ENCODE peak calls at places on chromosome 17, in ten cellular contexts. I is stimulated activated CD8-positive, alpha-beta memory T cell treated with anti-CD3 and anti-CD28 coated beads, Interleukin-7, amount 100 ng/mL, for 24 hours; F is stimulated activated CD4-positive, alpha-beta T cell treated with anti-CD3 and anti-CD28 coated beads, TNF-alpha, amount 100 ng/mL, for 24 hours; D is tibial artery; T is occipital lobe; A is GM23338; R is HS-27A; C is stimulated activated naive CD8-positive, alpha-beta T cell treated with anti-CD3 and anti-CD28 coated beads, Interleukin-15, Interleukin-2, amounts not matched to agents 100 U/mL and 50 U/mL, for 24 hours; B is cardiac fibroblast; S is left cardiac atrium. G is an unnamed sample.
A peak's percentile ranks its signal among the peaks of the same experiment; 100 is the strongest.

GRCh38 chr17:66275651-66276050 is 26.8 kb upstream of the PRKCA start:
- DNase-seq in I (peak; percentile 3), F (no peak), D (peak; percentile 48), T (no peak), A (no peak), R (peak; percentile 85), C (peak; percentile 35), B (peak; percentile 98), S (no peak), G (no peak)

GRCh38 chr17:65394811-65395472 is 166.5 kb downstream of the AXIN2 start:
- DNase-seq in I (no peak), F (no peak), D (no peak), T (no peak), A (peak; percentile 7), R (no peak), C (no peak), B (no peak), S (no peak), G (no peak)

GRCh38 chr17:4708436-4708835 is 2.0 kb upstream of the ARRB2 start:
- DNase-seq in I (no peak), F (no peak), D (no peak), T (peak; percentile 20), A (peak; percentile 80), R (no peak), C (peak; percentile 65), B (peak; percentile 25), S (peak; percentile 22), G (no peak)

GRCh38 chr17:58702708-58703107 is 10.3 kb downstream of the RAD51C start:
- DNase-seq in I (no peak), F (no peak), D (no peak), T (no peak), A (no peak), R (no peak), C (no peak), B (no peak), S (no peak), G (no peak)

GRCh38 chr17:50931003-50931878 is 65.1 kb upstream of the TOB1 start:
- DNase-seq in I (no peak), F (no peak), D (peak; percentile 89), T (peak; percentile 83), A (peak; percentile 90), R (no peak), C (peak; percentile 56), B (peak; percentile 83), S (peak; percentile 91), G (peak; percentile 96)

GRCh38 chr17:44827863-44828262 is 2.2 kb downstream of the GJC1 start:
- DNase-seq in I (no peak), F (no peak), D (no peak), T (no peak), A (no peak), R (no peak), C (no peak), B (peak; percentile 31), S (no peak), G (no peak)

GRCh38 chr17:33099252-33099651 is 107.6 kb downstream of the SPACA3 start:
- DNase-seq in I (no peak), F (no peak), D (no peak), T (no peak), A (no peak), R (no peak), C (no peak), B (no peak), S (no peak), G (no peak)

GRCh38 chr17:39781028-39781800 is 43.5 kb downstream of the GRB7 start:
- DNase-seq in I (no peak), F (no peak), D (no peak), T (no peak), A (no peak), R (no peak), C (no peak), B (no peak), S (no peak), G (no peak)

GRCh38 chr17:73065376-73065775 is 27.1 kb downstream of the SLC39A11 start:
- DNase-seq in I (no peak), F (no peak), D (no peak), T (no peak), A (no peak), R (no peak), C (no peak), B (no peak), S (no peak), G (no peak)

GRCh38 chr17:80890551-80890930 is 101.1 kb upstream of the CHMP6 start:
- DNase-seq in I (no peak), F (no peak), D (no peak), T (no peak), A (no peak), R (no peak), C (peak; percentile 32), B (no peak), S (peak; percentile 17), G (no peak)

GRCh38 chr17:45693792-45694191 is 90.3 kb upstream of the CRHR1 start:
- DNase-seq in I (no peak), F (no peak), D (no peak), T (no peak), A (no peak), R (no peak), C (no peak), B (no peak), S (no peak), G (no peak)

GRCh38 chr17:72191356-72191755 is 70.5 kb downstream of the SOX9 start:
- DNase-seq in I (no peak), F (no peak), D (no peak), T (no peak), A (no peak), R (no peak), C (no peak), B (no peak), S (no peak), G (no peak)

GRCh38 chr17:79776378-79777165 is 1.4 kb upstream of the CBX2 start:
- DNase-seq in I (no peak), F (no peak), D (no peak), T (no peak), A (peak; percentile 44), R (no peak), C (no peak), B (no peak), S (no peak), G (no peak)

GRCh38 chr17:35743911-35744328 is 9.1 kb downstream of the GAS2L2 start:
- DNase-seq in I (no peak), F (no peak), D (no peak), T (no peak), A (peak; percentile 78), R (no peak), C (peak; percentile 39), B (peak; percentile 45), S (no peak), G (no peak)

GRCh38 chr17:3282901-3283300 is 15.3 kb downstream of the OR3A1 start:
- DNase-seq in I (no peak), F (no peak), D (no peak), T (no peak), A (no peak), R (no peak), C (no peak), B (no peak), S (no peak), G (no peak)

GRCh38 chr17:76076765-76077581 is 2.0 kb upstream of the ZACN start:
- DNase-seq in I (no peak), F (no peak), D (no peak), T (no peak), A (peak; percentile 77), R (no peak), C (no peak), B (no peak), S (no peak), G (no peak)

GRCh38 chr17:48074322-48075054 is 26.3 kb downstream of the NFE2L1 start:
- DNase-seq in I (peak; percentile 48), F (peak; percentile 51), D (peak; percentile 91), T (no peak), A (peak; percentile 92), R (peak; percentile 63), C (peak; percentile 81), B (peak; percentile 88), S (peak; percentile 79), G (peak; percentile 76)

GRCh38 chr17:68161644-68162428 is 86.0 kb upstream of the AMZ2 start:
- DNase-seq in I (no peak), F (no peak), D (no peak), T (no peak), A (no peak), R (no peak), C (no peak), B (peak; percentile 5), S (peak; percentile 34), G (no peak)

GRCh38 chr17:17419621-17420020 is 57.2 kb upstream of the MED9 start:
- DNase-seq in I (no peak), F (no peak), D (no peak), T (peak; percentile 33), A (no peak), R (no peak), C (no peak), B (no peak), S (no peak), G (peak; percentile 85)

GRCh38 chr17:75684924-75685323 is 17.8 kb downstream of the SAP30BP start:
- DNase-seq in I (no peak), F (no peak), D (no peak), T (no peak), A (no peak), R (no peak), C (no peak), B (peak; percentile 48), S (no peak), G (no peak)

GRCh38 chr17:14310101-14310500 is 9.2 kb downstream of the HS3ST3B1 start:
- DNase-seq in I (no peak), F (no peak), D (no peak), T (no peak), A (no peak), R (no peak), C (no peak), B (no peak), S (no peak), G (no peak)